ENCODE peak calls at places on chromosomes 5 and 9, in ten cellular contexts. E is osteocyte; M is AG10803; X is NCI-H1092; U is AG09319; Z is CD8-positive, alpha-beta memory T cell; S is GM12891; I is endothelial cell; Q is hepatocyte; D is LHCN-M2. O is an unnamed sample.

GRCh38 chr5:77645158-77645994 is 6.9 kb upstream of the OTP start:
- DNase-seq in E (no peak), M (no peak), X (no peak), U (no peak), Z (peak), S (peak), I (peak), Q (peak), D (no peak), O (no peak)

GRCh38 chr5:164188733-164189148 is 683.3 kb downstream of the MAT2B start:
- DNase-seq in E (no peak), M (no peak), X (no peak), U (no peak), Z (no peak), S (no peak), I (no peak), Q (no peak), D (no peak), O (no peak)

GRCh38 chr5:175713930-175714329 is 56.1 kb downstream of the HRH2 start:
- DNase-seq in E (no peak), M (no peak), X (no peak), U (no peak), Z (no peak), S (no peak), I (no peak), Q (no peak), D (no peak), O (no peak)

GRCh38 chr9:109417054-109417453 is 81.1 kb downstream of the PTPN3 start:
- DNase-seq in E (no peak), M (no peak), X (no peak), U (no peak), Z (no peak), S (no peak), I (no peak), Q (no peak), D (no peak), O (peak)

GRCh38 chr5:52784741-52785140 is 3.0 kb upstream of the ITGA1 start:
- DNase-seq in E (no peak), M (no peak), X (no peak), U (no peak), Z (no peak), S (no peak), I (no peak), Q (no peak), D (peak), O (no peak)

GRCh38 chr5:33973271-33973670 is 11.2 kb downstream of the SLC45A2 start:
- DNase-seq in E (no peak), M (no peak), X (no peak), U (no peak), Z (no peak), S (no peak), I (no peak), Q (no peak), D (no peak), O (no peak)

GRCh38 chr9:32404856-32405255 is 20.4 kb downstream of the ACO1 start:
- DNase-seq in E (no peak), M (no peak), X (no peak), U (no peak), Z (no peak), S (no peak), I (no peak), Q (no peak), D (no peak), O (no peak)

GRCh38 chr5:16603701-16604100 is 13.1 kb downstream of the RETREG1 start:
- DNase-seq in E (no peak), M (no peak), X (no peak), U (no peak), Z (no peak), S (no peak), I (no peak), Q (no peak), D (no peak), O (no peak)

GRCh38 chr9:131473198-131473885 is 29.4 kb upstream of the POMT1 start:
- DNase-seq in E (no peak), M (no peak), X (no peak), U (no peak), Z (no peak), S (no peak), I (no peak), Q (no peak), D (no peak), O (no peak)

GRCh38 chr9:131149678-131150033 is 24.3 kb downstream of the NUP214 start:
- DNase-seq in E (no peak), M (no peak), X (no peak), U (no peak), Z (no peak), S (no peak), I (no peak), Q (no peak), D (no peak), O (no peak)

GRCh38 chr5:153941265-153941664 is 97.4 kb downstream of the FAM114A2 start:
- DNase-seq in E (no peak), M (no peak), X (no peak), U (no peak), Z (no peak), S (no peak), I (no peak), Q (no peak), D (no peak), O (no peak)

GRCh38 chr5:32419791-32420190 is 24.7 kb downstream of the ZFR start:
- DNase-seq in E (no peak), M (peak), X (no peak), U (no peak), Z (no peak), S (no peak), I (no peak), Q (no peak), D (peak), O (no peak)

GRCh38 chr5:115961413-115962238 is 649 bp upstream of the LVRN start:
- DNase-seq in E (no peak), M (peak), X (no peak), U (peak), Z (no peak), S (no peak), I (no peak), Q (no peak), D (peak), O (no peak)

GRCh38 chr5:149849990-149850910 is 94.3 kb downstream of the PDE6A start:
- DNase-seq in E (no peak), M (no peak), X (no peak), U (no peak), Z (no peak), S (no peak), I (no peak), Q (no peak), D (no peak), O (no peak)

GRCh38 chr5:79263290-79263689 is 27.4 kb downstream of the JMY start:
- DNase-seq in E (no peak), M (no peak), X (no peak), U (no peak), Z (no peak), S (no peak), I (no peak), Q (no peak), D (no peak), O (no peak)

GRCh38 chr9:85941617-85941930 is 628 bp downstream of the NAA35 start:
- DNase-seq in E (no peak), M (no peak), X (no peak), U (no peak), Z (no peak), S (no peak), I (no peak), Q (no peak), D (no peak), O (no peak)

GRCh38 chr9:123069010-123069481 is 35.6 kb downstream of the GPR21 start:
- DNase-seq in E (no peak), M (peak), X (no peak), U (peak), Z (no peak), S (no peak), I (no peak), Q (peak), D (peak), O (no peak)

GRCh38 chr9:112925058-112925641 is 34.5 kb upstream of the SLC46A2 start:
- DNase-seq in E (no peak), M (peak), X (peak), U (no peak), Z (no peak), S (no peak), I (peak), Q (peak), D (peak), O (no peak)

O was measured in prostate gland.